ENCODE peak calls at places on chromosomes 2 and 18, in ten cellular contexts. J, K, B, Y, N, T, C, A, D and M are unnamed samples.

GRCh38 chr2:107785756-107786155 is 40.9 kb upstream of the RGPD4 start:
- DNase-seq in J (no peak), D (no peak), T (no peak), Y (no peak), N (no peak), A (no peak), C (no peak), B (no peak), K (no peak), M (no peak)

GRCh38 chr18:65435529-65435928 is 315.3 kb upstream of the CDH7 start:
- DNase-seq in D (no peak), B (no peak), J (no peak), C (no peak), A (no peak), N (no peak), Y (no peak), K (no peak), T (no peak), M (no peak)

GRCh38 chr2:160375802-160376469 is 117.7 kb downstream of the RBMS1 start:
- DNase-seq in Y (peak; percentile 86), B (peak; percentile 13), C (no peak), N (no peak), K (peak; percentile 82), J (no peak), A (no peak), D (no peak), T (no peak), M (no peak)

GRCh38 chr2:196475621-196476020 is 163.9 kb upstream of the CCDC150 start:
- DNase-seq in C (no peak), N (no peak), K (no peak), J (no peak), Y (no peak), D (no peak), T (no peak), B (no peak), A (no peak), M (no peak)

GRCh38 chr2:240355001-240355891 is 80.2 kb upstream of the GPC1 start:
- DNase-seq in T (peak; percentile 41), N (no peak), Y (no peak), J (no peak), K (peak; percentile 60), A (no peak), C (no peak), B (no peak), D (no peak), M (no peak)

GRCh38 chr2:19796036-19796703 is 105.6 kb downstream of the TTC32 start:
- DNase-seq in J (peak; percentile 87), A (no peak), K (peak; percentile 66), Y (no peak), D (no peak), N (no peak), T (peak; percentile 93), C (no peak), B (no peak), M (no peak)

GRCh38 chr18:49168970-49169619 is 218.3 kb upstream of the SMAD7 start:
- DNase-seq in D (no peak), T (no peak), C (no peak), Y (no peak), A (peak; percentile 9), N (no peak), B (no peak), K (no peak), J (no peak), M (no peak)

GRCh38 chr2:230893881-230894781 is 29.4 kb downstream of the ITM2C start:
- DNase-seq in D (no peak), B (no peak), A (no peak), C (no peak), K (no peak), N (no peak), Y (no peak), J (no peak), T (peak; percentile 26), M (no peak)

GRCh38 chr2:188902906-188903305 is 71.3 kb upstream of the COL3A1 start:
- DNase-seq in A (no peak), J (peak; percentile 52), B (no peak), K (peak; percentile 78), T (peak; percentile 67), Y (peak; percentile 6), D (no peak), C (no peak), N (no peak), M (no peak)

GRCh38 chr2:26982102-26982742 is 11.8 kb downstream of the MAPRE3 start:
- DNase-seq in N (peak; percentile 72), C (no peak), J (no peak), B (peak; percentile 32), Y (no peak), K (peak; percentile 83), A (no peak), T (peak; percentile 51), D (no peak), M (peak; percentile 60)

GRCh38 chr2:65367517-65367916 is 64.9 kb downstream of the SPRED2 start:
- DNase-seq in A (no peak), T (peak; percentile 99), K (peak; percentile 92), Y (peak; percentile 81), N (no peak), B (no peak), D (no peak), C (no peak), J (peak; percentile 77), M (no peak)

GRCh38 chr2:46117379-46117778 is 179.8 kb upstream of the EPAS1 start:
- DNase-seq in Y (no peak), B (no peak), N (no peak), T (peak; percentile 84), K (peak; percentile 47), D (no peak), A (no peak), J (peak; percentile 59), C (no peak), M (no peak)

GRCh38 chr2:233840520-233840919 is 13.8 kb downstream of the HJURP start:
- DNase-seq in B (no peak), D (no peak), J (no peak), A (no peak), C (no peak), Y (no peak), T (no peak), K (no peak), N (no peak), M (no peak)

GRCh38 chr2:207939342-207940108 is 85.8 kb downstream of the PLEKHM3 start:
- DNase-seq in A (no peak), C (no peak), D (no peak), T (no peak), K (no peak), J (no peak), B (no peak), Y (no peak), N (no peak), M (no peak)

GRCh38 chr2:34261701-34262100 is 662.6 kb upstream of the FAM98A start:
- DNase-seq in J (no peak), N (no peak), A (no peak), K (no peak), T (no peak), Y (peak; percentile 6), D (no peak), C (no peak), B (no peak), M (peak; percentile 54)

GRCh38 chr2:198114064-198114463 is 309.7 kb downstream of the PLCL1 start:
- DNase-seq in J (no peak), Y (no peak), K (no peak), A (no peak), C (no peak), B (no peak), N (no peak), D (no peak), T (no peak), M (no peak)

GRCh38 chr2:160053946-160054345 is 8.5 kb downstream of the PLA2R1 start:
- DNase-seq in B (no peak), A (no peak), K (no peak), T (no peak), N (no peak), Y (no peak), C (no peak), D (no peak), J (no peak), M (no peak)

GRCh38 chr18:50695431-50696176 is 124.2 kb downstream of the MRO start:
- DNase-seq in D (no peak), T (no peak), A (no peak), C (no peak), N (no peak), K (no peak), J (no peak), Y (no peak), B (no peak), M (peak; percentile 18)

GRCh38 chr2:155151945-155152344 is 453.4 kb downstream of the KCNJ3 start:
- DNase-seq in T (no peak), K (no peak), D (no peak), A (no peak), J (no peak), N (no peak), Y (no peak), C (no peak), B (no peak), M (no peak)

GRCh38 chr2:144659731-144660275 is 139.9 kb upstream of the ZEB2 start:
- DNase-seq in N (no peak), Y (no peak), T (peak; percentile 94), C (peak; percentile 39), J (peak; percentile 71), B (no peak), K (peak; percentile 68), D (no peak), A (peak; percentile 8), M (no peak)

GRCh38 chr2:177740718-177741117 is 331.9 kb downstream of the PDE11A start:
- DNase-seq in K (no peak), C (no peak), D (no peak), T (no peak), Y (no peak), A (no peak), N (no peak), B (no peak), J (no peak), M (no peak)

GRCh38 chr18:50286391-50287027 is 983 bp downstream of the CXXC1 start:
- DNase-seq in Y (no peak), C (no peak), D (no peak), K (peak; percentile 32), N (no peak), A (no peak), J (peak; percentile 57), B (no peak), T (peak; percentile 73), M (peak; percentile 71)

GRCh38 chr18:69490813-69491212 is 90.1 kb downstream of the DOK6 start:
- DNase-seq in K (peak; percentile 71), B (no peak), J (peak; percentile 73), D (no peak), T (peak; percentile 65), A (no peak), C (no peak), N (no peak), Y (peak; percentile 91), M (no peak)